ENCODE peak calls at places on chromosome 11, in nine cellular contexts. One of them, this sample, is unnamed.

GRCh38 chr11:75445315-75445953 is 12.4 kb upstream of the KLHL35 start:
- DNase-seq in AG10803: peak; percentile 37
- DNase-seq in IMR-90: peak; percentile 41
- DNase-seq in mammary epithelial cell: peak; percentile 27
- DNase-seq in adrenal gland: peak; percentile 82
- DNase-seq in body of pancreas: peak; percentile 80
- DNase-seq in fibroblast of pulmonary artery: peak; percentile 57
- DNase-seq in astrocyte of the spinal cord: peak; percentile 40
- DNase-seq in WERI-Rb-1: peak; percentile 77
- DNase-seq in this sample: peak; percentile 53

GRCh38 chr11:83649468-83649915 is 363.3 kb upstream of the CCDC90B start:
- DNase-seq in AG10803: no peak
- DNase-seq in body of pancreas: no peak
- DNase-seq in fibroblast of pulmonary artery: no peak
- DNase-seq in WERI-Rb-1: no peak
- DNase-seq in IMR-90: no peak
- DNase-seq in mammary epithelial cell: no peak
- DNase-seq in astrocyte of the spinal cord: no peak
- DNase-seq in adrenal gland: no peak
- DNase-seq in this sample: no peak

GRCh38 chr11:94800394-94800793 is 32.2 kb downstream of the AMOTL1 start:
- DNase-seq in body of pancreas: peak; percentile 45
- DNase-seq in fibroblast of pulmonary artery: no peak
- DNase-seq in adrenal gland: peak; percentile 68
- DNase-seq in AG10803: peak; percentile 83
- DNase-seq in astrocyte of the spinal cord: peak; percentile 48
- DNase-seq in WERI-Rb-1: no peak
- DNase-seq in IMR-90: no peak
- DNase-seq in mammary epithelial cell: no peak
- DNase-seq in this sample: no peak

GRCh38 chr11:121652982-121653381 is 200.2 kb upstream of the SORL1-AS1 start:
- DNase-seq in AG10803: peak; percentile 38
- DNase-seq in fibroblast of pulmonary artery: peak; percentile 39
- DNase-seq in IMR-90: no peak
- DNase-seq in adrenal gland: no peak
- DNase-seq in mammary epithelial cell: no peak
- DNase-seq in astrocyte of the spinal cord: peak; percentile 40
- DNase-seq in body of pancreas: no peak
- DNase-seq in WERI-Rb-1: peak; percentile 25
- DNase-seq in this sample: no peak

GRCh38 chr11:26947379-26947844 is 46.5 kb upstream of the FIBIN start:
- DNase-seq in body of pancreas: no peak
- DNase-seq in WERI-Rb-1: no peak
- DNase-seq in AG10803: peak; percentile 100
- DNase-seq in astrocyte of the spinal cord: peak; percentile 100
- DNase-seq in mammary epithelial cell: peak; percentile 93
- DNase-seq in IMR-90: peak; percentile 100
- DNase-seq in adrenal gland: peak; percentile 26
- DNase-seq in fibroblast of pulmonary artery: peak; percentile 100
- DNase-seq in this sample: peak; percentile 63

GRCh38 chr11:790721-791564 is 1.1 kb upstream of the CEND1 start:
- DNase-seq in adrenal gland: no peak
- DNase-seq in astrocyte of the spinal cord: peak; percentile 32
- DNase-seq in AG10803: peak; percentile 18
- DNase-seq in body of pancreas: no peak
- DNase-seq in mammary epithelial cell: no peak
- DNase-seq in IMR-90: no peak
- DNase-seq in WERI-Rb-1: no peak
- DNase-seq in fibroblast of pulmonary artery: no peak
- DNase-seq in this sample: no peak

GRCh38 chr11:14435717-14436116 is 63.9 kb downstream of the COPB1 start:
- DNase-seq in mammary epithelial cell: no peak
- DNase-seq in fibroblast of pulmonary artery: no peak
- DNase-seq in adrenal gland: no peak
- DNase-seq in AG10803: no peak
- DNase-seq in WERI-Rb-1: no peak
- DNase-seq in IMR-90: no peak
- DNase-seq in astrocyte of the spinal cord: no peak
- DNase-seq in body of pancreas: no peak
- DNase-seq in this sample: no peak

GRCh38 chr11:65165847-65166317 is 4.2 kb upstream of the SPDYC start:
- DNase-seq in astrocyte of the spinal cord: no peak
- DNase-seq in body of pancreas: peak; percentile 33
- DNase-seq in adrenal gland: no peak
- DNase-seq in AG10803: no peak
- DNase-seq in fibroblast of pulmonary artery: no peak
- DNase-seq in IMR-90: no peak
- DNase-seq in WERI-Rb-1: no peak
- DNase-seq in mammary epithelial cell: no peak
- DNase-seq in this sample: no peak

GRCh38 chr11:7787239-7787638 is 9.5 kb downstream of the OR5P2 start:
- DNase-seq in IMR-90: no peak
- DNase-seq in fibroblast of pulmonary artery: no peak
- DNase-seq in mammary epithelial cell: no peak
- DNase-seq in WERI-Rb-1: no peak
- DNase-seq in adrenal gland: no peak
- DNase-seq in AG10803: no peak
- DNase-seq in body of pancreas: no peak
- DNase-seq in astrocyte of the spinal cord: no peak
- DNase-seq in this sample: no peak

GRCh38 chr11:64510759-64511158 is 80.3 kb upstream of the SLC22A12 start:
- DNase-seq in body of pancreas: no peak
- DNase-seq in adrenal gland: no peak
- DNase-seq in AG10803: no peak
- DNase-seq in WERI-Rb-1: no peak
- DNase-seq in mammary epithelial cell: no peak
- DNase-seq in fibroblast of pulmonary artery: no peak
- DNase-seq in astrocyte of the spinal cord: no peak
- DNase-seq in IMR-90: no peak
- DNase-seq in this sample: no peak

GRCh38 chr11:130815074-130815802 is 101.0 kb downstream of the SNX19 start:
- DNase-seq in adrenal gland: no peak
- DNase-seq in fibroblast of pulmonary artery: no peak
- DNase-seq in AG10803: no peak
- DNase-seq in astrocyte of the spinal cord: no peak
- DNase-seq in IMR-90: no peak
- DNase-seq in mammary epithelial cell: no peak
- DNase-seq in WERI-Rb-1: peak; percentile 41
- DNase-seq in body of pancreas: no peak
- DNase-seq in this sample: no peak

GRCh38 chr11:382081-382643 is 11.8 kb upstream of the PKP3 start:
- DNase-seq in WERI-Rb-1: no peak
- DNase-seq in AG10803: no peak
- DNase-seq in fibroblast of pulmonary artery: no peak
- DNase-seq in mammary epithelial cell: no peak
- DNase-seq in IMR-90: no peak
- DNase-seq in body of pancreas: no peak
- DNase-seq in astrocyte of the spinal cord: no peak
- DNase-seq in adrenal gland: no peak
- DNase-seq in this sample: no peak

DNA sequence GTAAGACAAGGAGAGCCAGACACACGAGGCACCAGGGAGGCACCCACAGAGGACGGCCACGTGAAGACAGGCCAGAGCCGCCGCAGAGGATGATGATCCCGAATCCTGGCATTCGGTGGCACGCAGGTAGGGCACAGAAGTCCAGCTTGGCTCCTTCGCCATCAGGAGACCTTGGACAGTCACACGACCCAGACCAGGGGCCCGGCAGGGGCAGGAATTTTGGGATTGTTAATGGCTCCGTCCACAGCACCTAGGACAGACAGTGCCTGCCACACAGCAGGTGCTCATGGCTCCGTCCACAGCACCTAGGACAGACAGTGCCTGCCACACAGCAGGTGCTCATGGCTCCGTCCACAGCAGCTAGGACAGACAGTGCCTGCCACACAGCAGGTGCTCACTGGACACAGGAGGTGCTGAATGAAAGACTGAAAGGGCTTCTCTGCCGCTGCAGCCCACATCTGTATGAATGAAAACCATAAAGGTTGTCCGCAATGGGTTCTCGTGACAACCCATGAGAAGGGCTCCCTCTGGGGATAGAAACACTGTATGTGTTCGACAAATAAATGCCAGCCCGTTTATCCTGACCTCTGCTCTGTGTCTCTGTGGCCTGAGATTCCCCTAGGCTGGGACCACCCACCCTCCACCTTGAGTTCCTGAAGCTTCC is 341.6 kb downstream of the CTTN start:
- DNase-seq in fibroblast of pulmonary artery: no peak
- DNase-seq in WERI-Rb-1: no peak
- DNase-seq in astrocyte of the spinal cord: no peak
- DNase-seq in AG10803: no peak
- DNase-seq in adrenal gland: no peak
- DNase-seq in IMR-90: no peak
- DNase-seq in body of pancreas: no peak
- DNase-seq in mammary epithelial cell: no peak
- DNase-seq in this sample: no peak
- TF ChIP-seq CTCF in fibroblast of pulmonary artery: no peak
- TF ChIP-seq CTCF in WERI-Rb-1: peak; percentile 34
- TF ChIP-seq CTCF in astrocyte of the spinal cord: no peak
- TF ChIP-seq CTCF in AG10803: no peak
- TF ChIP-seq CTCF in adrenal gland: no peak
- TF ChIP-seq CTCF in IMR-90: no peak
- TF ChIP-seq CTCF in body of pancreas: no peak
- TF ChIP-seq CTCF in mammary epithelial cell: no peak
- TF ChIP-seq CTCF in this sample: no peak

GRCh38 chr11:132005874-132006273 is 635.5 kb downstream of the NTM start:
- DNase-seq in body of pancreas: no peak
- DNase-seq in astrocyte of the spinal cord: no peak
- DNase-seq in AG10803: no peak
- DNase-seq in fibroblast of pulmonary artery: no peak
- DNase-seq in IMR-90: no peak
- DNase-seq in WERI-Rb-1: no peak
- DNase-seq in adrenal gland: no peak
- DNase-seq in mammary epithelial cell: no peak
- DNase-seq in this sample: no peak
- H3K4me3 ChIP-seq in body of pancreas: no peak overlapping the region
- H3K4me3 ChIP-seq in astrocyte of the spinal cord: no peak overlapping the region
- H3K4me3 ChIP-seq in AG10803: no peak overlapping the region
- H3K4me3 ChIP-seq in fibroblast of pulmonary artery: no peak overlapping the region
- H3K4me3 ChIP-seq in IMR-90: no peak overlapping the region
- H3K4me3 ChIP-seq in WERI-Rb-1: no peak overlapping the region
- H3K4me3 ChIP-seq in adrenal gland: no peak overlapping the region
- H3K4me3 ChIP-seq in mammary epithelial cell: no peak overlapping the region
- H3K4me3 ChIP-seq in this sample: no peak overlapping the region

GRCh38 chr11:114438303-114438702 is 964 bp upstream of the REXO2 start:
- DNase-seq in astrocyte of the spinal cord: no peak
- DNase-seq in AG10803: no peak
- DNase-seq in mammary epithelial cell: peak; percentile 16
- DNase-seq in fibroblast of pulmonary artery: peak; percentile 22
- DNase-seq in adrenal gland: no peak
- DNase-seq in body of pancreas: no peak
- DNase-seq in WERI-Rb-1: no peak
- DNase-seq in IMR-90: peak; percentile 4
- DNase-seq in this sample: peak; percentile 80

GRCh38 chr11:114440971-114441810 is 1.9 kb downstream of the REXO2 start:
- DNase-seq in AG10803: peak; percentile 11
- DNase-seq in fibroblast of pulmonary artery: peak; percentile 10
- DNase-seq in mammary epithelial cell: no peak
- DNase-seq in adrenal gland: no peak
- DNase-seq in body of pancreas: no peak
- DNase-seq in astrocyte of the spinal cord: no peak
- DNase-seq in IMR-90: no peak
- DNase-seq in WERI-Rb-1: no peak
- DNase-seq in this sample: no peak

GRCh38 chr11:114441921-114442320 is 2.7 kb downstream of the REXO2 start:
- DNase-seq in adrenal gland: no peak
- DNase-seq in WERI-Rb-1: no peak
- DNase-seq in astrocyte of the spinal cord: no peak
- DNase-seq in AG10803: no peak
- DNase-seq in body of pancreas: no peak
- DNase-seq in IMR-90: no peak
- DNase-seq in mammary epithelial cell: no peak
- DNase-seq in fibroblast of pulmonary artery: no peak
- DNase-seq in this sample: no peak

GRCh38 chr11:114440121-114440860 is 1.0 kb downstream of the REXO2 start:
- DNase-seq in mammary epithelial cell: no peak
- DNase-seq in adrenal gland: no peak
- DNase-seq in WERI-Rb-1: no peak
- DNase-seq in body of pancreas: no peak
- DNase-seq in fibroblast of pulmonary artery: peak; percentile 36
- DNase-seq in AG10803: peak; percentile 27
- DNase-seq in IMR-90: peak; percentile 29
- DNase-seq in astrocyte of the spinal cord: no peak
- DNase-seq in this sample: no peak

DNA sequence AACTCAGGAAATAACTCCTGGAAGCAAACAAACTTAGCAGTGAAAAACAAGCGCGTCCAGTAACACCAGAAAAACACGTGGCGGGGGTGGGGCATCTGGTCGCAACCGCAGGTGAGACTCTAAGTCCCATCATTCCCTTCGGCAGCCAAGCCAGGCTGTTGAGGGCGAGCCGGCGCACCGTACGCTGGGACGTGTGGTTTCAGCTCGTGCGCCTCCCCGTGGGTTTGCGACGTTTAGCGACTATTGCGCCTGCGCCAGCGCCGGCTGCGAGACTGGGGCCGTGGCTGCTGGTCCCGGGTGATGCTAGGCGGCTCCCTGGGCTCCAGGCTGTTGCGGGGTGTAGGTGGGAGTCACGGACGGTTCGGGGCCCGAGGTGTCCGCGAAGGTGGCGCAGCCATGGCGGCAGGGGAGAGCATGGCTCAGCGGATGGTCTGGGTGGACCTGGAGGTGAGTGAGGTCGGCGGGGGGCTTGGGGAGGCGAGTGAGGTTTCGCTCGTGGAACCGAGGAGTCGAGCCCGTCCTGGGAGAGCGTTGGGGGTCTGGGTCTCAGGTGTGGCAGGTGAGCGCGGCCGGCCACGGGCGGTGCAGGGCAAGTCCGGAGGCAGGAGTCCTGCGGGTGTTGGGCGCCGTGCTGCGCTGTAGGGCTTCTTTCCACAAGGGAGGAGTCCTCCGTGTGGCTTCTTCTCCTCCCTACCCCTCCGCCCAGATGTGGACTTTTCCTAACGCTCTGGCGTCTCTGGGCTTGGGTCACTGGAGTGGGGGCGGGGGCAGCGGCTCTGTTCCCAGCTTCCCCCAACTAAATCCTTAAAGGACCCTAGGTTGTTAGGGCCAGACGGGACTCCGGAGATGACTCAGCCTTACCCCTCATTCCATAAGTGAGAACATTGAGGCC is at the start of gene REXO2:
- DNase-seq in AG10803: peak; percentile 95
- DNase-seq in WERI-Rb-1: peak; percentile 95
- DNase-seq in IMR-90: peak; percentile 93
- DNase-seq in fibroblast of pulmonary artery: peak; percentile 97
- DNase-seq in adrenal gland: peak; percentile 96
- DNase-seq in body of pancreas: peak; percentile 95
- DNase-seq in mammary epithelial cell: peak; percentile 95
- DNase-seq in astrocyte of the spinal cord: peak; percentile 95
- DNase-seq in this sample: peak; percentile 99
- TF ChIP-seq CTCF in AG10803: peak; percentile 49
- TF ChIP-seq CTCF in WERI-Rb-1: peak; percentile 58
- TF ChIP-seq CTCF in IMR-90: peak; percentile 51
- TF ChIP-seq CTCF in fibroblast of pulmonary artery: peak; percentile 32
- TF ChIP-seq CTCF in adrenal gland: peak; percentile 17
- TF ChIP-seq CTCF in body of pancreas: no peak
- TF ChIP-seq CTCF in mammary epithelial cell: peak; percentile 11
- TF ChIP-seq CTCF in astrocyte of the spinal cord: peak; percentile 35
- TF ChIP-seq CTCF in this sample: peak; percentile 42

DNA sequence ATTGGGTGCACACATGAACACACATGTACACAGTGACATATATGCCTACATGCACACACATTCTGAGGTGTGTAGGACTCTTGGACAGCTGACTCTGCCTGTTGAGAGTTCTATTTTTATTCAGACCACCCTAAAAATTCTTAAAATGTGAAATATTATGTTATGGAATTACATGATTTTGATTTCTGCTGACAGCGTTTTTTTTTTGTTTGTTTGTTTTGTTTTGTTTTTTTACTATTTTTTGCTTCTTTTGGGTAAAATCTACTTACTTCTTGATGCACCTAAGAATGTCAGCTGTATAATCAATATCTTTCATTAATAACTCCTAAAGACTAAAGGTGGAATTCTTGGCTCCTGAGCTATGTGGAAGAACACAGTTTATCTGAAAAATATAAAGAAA is 64.0 kb downstream of the ANO5 start:
- DNase-seq in adrenal gland: no peak
- DNase-seq in body of pancreas: no peak
- DNase-seq in mammary epithelial cell: no peak
- DNase-seq in IMR-90: no peak
- DNase-seq in fibroblast of pulmonary artery: no peak
- DNase-seq in WERI-Rb-1: no peak
- DNase-seq in astrocyte of the spinal cord: no peak
- DNase-seq in AG10803: no peak
- DNase-seq in this sample: no peak
- H3K4me3 ChIP-seq in adrenal gland: no peak overlapping the region
- H3K4me3 ChIP-seq in body of pancreas: no peak overlapping the region
- H3K4me3 ChIP-seq in mammary epithelial cell: no peak overlapping the region
- H3K4me3 ChIP-seq in IMR-90: no peak overlapping the region
- H3K4me3 ChIP-seq in fibroblast of pulmonary artery: no peak overlapping the region
- H3K4me3 ChIP-seq in WERI-Rb-1: no peak overlapping the region
- H3K4me3 ChIP-seq in astrocyte of the spinal cord: no peak overlapping the region
- H3K4me3 ChIP-seq in AG10803: no peak overlapping the region
- H3K4me3 ChIP-seq in this sample: no peak overlapping the region